ENCODE peak calls at places on chromosome 1, in six cellular contexts. P, Z, V, N, J and H are unnamed samples.

GRCh38 chr1:45478129-45478802 is 12.7 kb downstream of the TESK2 start:
- DNase-seq in P (no peak), Z (no peak), V (no peak), N (no peak), J (no peak), H (no peak)

GRCh38 chr1:220067246-220068204 is 21.2 kb upstream of the EPRS1 start:
- DNase-seq in P (peak), Z (no peak), V (no peak), N (peak), J (peak), H (no peak)

GRCh38 chr1:205536759-205537361 is 32.4 kb downstream of the CDK18 start:
- DNase-seq in P (no peak), Z (no peak), V (no peak), N (no peak), J (no peak), H (no peak)

GRCh38 chr1:162682013-162682419 is 49.8 kb downstream of the DDR2 start:
- DNase-seq in P (no peak), Z (no peak), V (no peak), N (no peak), J (no peak), H (no peak)

GRCh38 chr1:182617734-182618288 is 13.6 kb upstream of the RGS16 start:
- DNase-seq in P (peak), Z (no peak), V (no peak), N (peak), J (peak), H (peak)

GRCh38 chr1:52544665-52545525 is 8.0 kb downstream of the TUT4 start:
- DNase-seq in P (no peak), Z (no peak), V (no peak), N (no peak), J (no peak), H (no peak)

GRCh38 chr1:51344602-51345299 is 14.4 kb upstream of the TTC39A start:
- DNase-seq in P (no peak), Z (peak), V (no peak), N (no peak), J (peak), H (no peak)

GRCh38 chr1:235329139-235329808 is 904 bp downstream of the GGPS1 start:
- DNase-seq in P (peak), Z (peak), V (no peak), N (peak), J (peak), H (peak)

GRCh38 chr1:40915581-40915980 is 53.4 kb upstream of the CITED4 start:
- DNase-seq in P (no peak), Z (no peak), V (no peak), N (no peak), J (no peak), H (no peak)

GRCh38 chr1:50251592-50252165 is 143.0 kb downstream of the ELAVL4 start:
- DNase-seq in P (no peak), Z (peak), V (peak), N (no peak), J (peak), H (no peak)

GRCh38 chr1:40906781-40907400 is 44.7 kb upstream of the CITED4 start:
- DNase-seq in P (no peak), Z (no peak), V (no peak), N (no peak), J (no peak), H (no peak)

GRCh38 chr1:96524100-96524499 is 197.5 kb upstream of the PTBP2 start:
- DNase-seq in P (no peak), Z (no peak), V (no peak), N (no peak), J (no peak), H (no peak)

GRCh38 chr1:2952371-2952770 is 68.9 kb upstream of the ACTRT2 start:
- DNase-seq in P (no peak), Z (no peak), V (no peak), N (no peak), J (no peak), H (no peak)

GRCh38 chr1:239478069-239478468 is 91.7 kb downstream of the CHRM3 start:
- DNase-seq in P (no peak), Z (no peak), V (no peak), N (no peak), J (no peak), H (no peak)

GRCh38 chr1:36589006-36589405 is 106.3 kb upstream of the CSF3R start:
- DNase-seq in P (no peak), Z (no peak), V (no peak), N (no peak), J (no peak), H (no peak)

GRCh38 chr1:154534263-154534844 is 24.1 kb downstream of the UBE2Q1 start:
- DNase-seq in P (peak), Z (peak), V (no peak), N (peak), J (no peak), H (no peak)

GRCh38 chr1:998051-998821 is 1.7 kb downstream of the HES4 start:
- DNase-seq in P (no peak), Z (peak), V (no peak), N (no peak), J (no peak), H (no peak)

GRCh38 chr1:114670083-114671010 is 498 bp upstream of the DENND2C start:
- DNase-seq in P (peak), Z (peak), V (peak), N (peak), J (peak), H (peak)

GRCh38 chr1:115280073-115280472 is 58.0 kb downstream of the NGF start:
- DNase-seq in P (peak), Z (no peak), V (no peak), N (peak), J (peak), H (peak)

GRCh38 chr1:189970331-189971230 is 507.1 kb downstream of the BRINP3 start:
- DNase-seq in P (no peak), Z (peak), V (no peak), N (peak), J (no peak), H (peak)

GRCh38 chr1:160708821-160709220 is 2.8 kb downstream of the CD48 start:
- DNase-seq in P (no peak), Z (no peak), V (no peak), N (no peak), J (no peak), H (no peak)

GRCh38 chr1:89198500-89199072 is at the start of gene GBP4:
- DNase-seq in P (peak), Z (peak), V (no peak), N (peak), J (peak), H (no peak)

GRCh38 chr1:147567594-147568381 is 26.5 kb downstream of the BCL9 start:
- DNase-seq in P (no peak), Z (peak), V (peak), N (no peak), J (no peak), H (no peak)

GRCh38 chr1:115682792-115683191 is 41.0 kb downstream of the VANGL1 start:
- DNase-seq in P (no peak), Z (no peak), V (no peak), N (no peak), J (no peak), H (no peak)

GRCh38 chr1:22850681-22851080 is 122.0 kb downstream of the LACTBL1 start:
- DNase-seq in P (peak), Z (no peak), V (no peak), N (no peak), J (no peak), H (no peak)

GRCh38 chr1:228110536-228110935 is 1.4 kb upstream of the MRPL55 start:
- DNase-seq in P (no peak), Z (no peak), V (no peak), N (no peak), J (no peak), H (no peak)

GRCh38 chr1:78440381-78440793 is 50.4 kb upstream of the PTGFR start:
- DNase-seq in P (peak), Z (no peak), V (no peak), N (peak), J (peak), H (peak)

GRCh38 chr1:186492531-186493291 is 31.8 kb upstream of the PDC start:
- DNase-seq in P (no peak), Z (no peak), V (no peak), N (peak), J (no peak), H (peak)

GRCh38 chr1:20366766-20367602 is 76.3 kb downstream of the VWA5B1 start:
- DNase-seq in P (peak), Z (peak), V (no peak), N (peak), J (peak), H (peak)

GRCh38 chr1:155323729-155324040 is 3.0 kb downstream of the RUSC1 start:
- DNase-seq in P (peak), Z (peak), V (peak), N (peak), J (peak), H (peak)

GRCh38 chr1:109910963-109911798 is 532 bp downstream of the CSF1 start:
- DNase-seq in P (no peak), Z (peak), V (peak), N (peak), J (peak), H (no peak)

GRCh38 chr1:203599875-203600781 is 26.5 kb upstream of the ATP2B4 start:
- DNase-seq in P (no peak), Z (no peak), V (no peak), N (no peak), J (no peak), H (no peak)
- H2AFZ ChIP-seq in P (peak), Z (peak), V (peak), N (no peak), J (no peak), H (no peak)

GRCh38 chr1:230855886-230856285 is 12.4 kb downstream of the C1orf198 start:
- DNase-seq in P (peak), Z (no peak), V (no peak), N (peak), J (no peak), H (peak)

GRCh38 chr1:230857077-230857476 is 11.2 kb downstream of the C1orf198 start:
- DNase-seq in P (peak), Z (no peak), V (no peak), N (peak), J (no peak), H (peak)

GRCh38 chr1:230858918-230859819 is 9.2 kb downstream of the C1orf198 start:
- DNase-seq in P (peak), Z (no peak), V (no peak), N (peak), J (peak), H (peak)

GRCh38 chr1:230858236-230858820 is 10.0 kb downstream of the C1orf198 start:
- DNase-seq in P (no peak), Z (no peak), V (no peak), N (no peak), J (no peak), H (no peak)

DNA sequence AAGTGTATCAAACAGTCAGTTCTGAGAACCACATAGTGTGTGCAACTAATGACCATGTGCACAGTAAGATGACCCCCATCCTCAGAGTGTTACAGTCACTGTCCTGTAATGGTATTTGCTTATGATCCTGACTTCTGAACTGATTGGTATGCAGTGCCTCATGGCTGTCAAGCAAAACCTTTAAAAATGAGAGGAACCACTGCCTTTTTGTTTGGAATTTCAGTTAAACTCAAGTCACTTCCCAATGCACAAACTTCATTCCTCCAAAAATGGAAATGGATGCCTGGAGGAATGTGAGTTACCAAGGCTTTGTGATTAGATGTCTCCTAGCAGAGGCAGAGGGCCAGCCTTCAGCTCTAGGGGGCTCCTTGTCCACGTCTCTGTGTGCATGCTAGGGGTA is 10.5 kb downstream of the C1orf198 start:
- DNase-seq in P (peak), Z (no peak), V (no peak), N (peak), J (peak), H (peak)
- H2AFZ ChIP-seq in P (no peak), Z (no peak), V (no peak), N (no peak), J (no peak), H (no peak)

DNA sequence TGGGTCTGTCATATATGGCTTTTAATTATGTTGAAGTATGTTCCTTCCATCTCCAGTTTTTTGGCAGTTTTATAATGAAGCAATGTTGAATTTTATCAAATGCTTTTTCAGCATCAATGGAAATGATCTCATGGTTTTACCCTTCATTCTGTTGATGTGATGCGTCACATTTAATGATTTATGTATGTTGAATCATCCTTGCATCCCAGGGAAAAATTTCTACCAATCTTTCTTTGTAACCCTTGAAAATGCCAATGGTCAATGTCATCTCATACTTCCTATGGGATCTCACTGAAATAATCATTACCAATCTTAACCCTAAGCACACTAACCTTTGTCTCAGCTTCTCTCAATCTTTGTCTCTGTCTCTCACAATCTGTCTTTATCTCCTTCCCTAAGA is 1004.0 kb downstream of the KCNT2 start:
- DNase-seq in P (peak), Z (no peak), V (no peak), N (peak), J (peak), H (peak)
- H2AFZ ChIP-seq in P (no peak), Z (no peak), V (no peak), N (no peak), J (peak), H (no peak)

GRCh38 chr1:95072117-95072516 is 634 bp downstream of the ALG14 start:
- DNase-seq in P (no peak), Z (no peak), V (no peak), N (no peak), J (no peak), H (no peak)

GRCh38 chr1:95073446-95073845 is 695 bp upstream of the ALG14 start:
- DNase-seq in P (no peak), Z (no peak), V (no peak), N (no peak), J (peak), H (no peak)

GRCh38 chr1:95069711-95070093 is 3.0 kb downstream of the ALG14 start:
- DNase-seq in P (no peak), Z (no peak), V (no peak), N (no peak), J (no peak), H (no peak)

GRCh38 chr1:95072532-95073419 is at the start of gene ALG14:
- DNase-seq in P (peak), Z (peak), V (peak), N (peak), J (peak), H (peak)

DNA sequence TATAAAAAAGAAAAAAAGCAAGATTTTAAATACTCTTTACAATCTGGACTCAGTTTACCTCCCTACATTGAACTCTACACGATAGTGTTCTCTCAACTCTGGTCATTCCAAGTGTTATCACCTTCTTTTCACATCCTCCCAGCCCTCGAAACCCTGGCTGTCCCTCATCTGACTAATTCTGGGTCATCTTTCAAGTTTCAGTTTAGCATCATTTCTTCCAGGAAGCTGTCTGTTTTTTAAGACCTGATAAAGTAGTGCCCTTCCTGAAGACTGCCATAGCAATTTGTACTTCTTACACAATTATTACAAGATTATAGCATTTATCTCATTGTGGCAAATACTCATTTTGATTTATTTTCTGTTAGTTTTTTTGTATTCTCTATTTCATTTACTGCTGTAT is 1.2 kb downstream of the ALG14 start:
- DNase-seq in P (no peak), Z (no peak), V (no peak), N (no peak), J (peak), H (no peak)
- H2AFZ ChIP-seq in P (no peak), Z (peak), V (peak), N (no peak), J (peak), H (peak)

GRCh38 chr1:15681346-15682290 is 2.5 kb upstream of the PLEKHM2 start:
- DNase-seq in P (no peak), Z (no peak), V (no peak), N (no peak), J (peak), H (no peak)
- H2AFZ ChIP-seq in P (peak), Z (no peak), V (no peak), N (no peak), J (peak), H (no peak)

GRCh38 chr1:67307251-67308060 is at the start of gene IL12RB2:
- DNase-seq in P (no peak), Z (peak), V (peak), N (no peak), J (peak), H (no peak)
- H2AFZ ChIP-seq in P (peak), Z (peak), V (peak), N (no peak), J (peak), H (peak)

DNA sequence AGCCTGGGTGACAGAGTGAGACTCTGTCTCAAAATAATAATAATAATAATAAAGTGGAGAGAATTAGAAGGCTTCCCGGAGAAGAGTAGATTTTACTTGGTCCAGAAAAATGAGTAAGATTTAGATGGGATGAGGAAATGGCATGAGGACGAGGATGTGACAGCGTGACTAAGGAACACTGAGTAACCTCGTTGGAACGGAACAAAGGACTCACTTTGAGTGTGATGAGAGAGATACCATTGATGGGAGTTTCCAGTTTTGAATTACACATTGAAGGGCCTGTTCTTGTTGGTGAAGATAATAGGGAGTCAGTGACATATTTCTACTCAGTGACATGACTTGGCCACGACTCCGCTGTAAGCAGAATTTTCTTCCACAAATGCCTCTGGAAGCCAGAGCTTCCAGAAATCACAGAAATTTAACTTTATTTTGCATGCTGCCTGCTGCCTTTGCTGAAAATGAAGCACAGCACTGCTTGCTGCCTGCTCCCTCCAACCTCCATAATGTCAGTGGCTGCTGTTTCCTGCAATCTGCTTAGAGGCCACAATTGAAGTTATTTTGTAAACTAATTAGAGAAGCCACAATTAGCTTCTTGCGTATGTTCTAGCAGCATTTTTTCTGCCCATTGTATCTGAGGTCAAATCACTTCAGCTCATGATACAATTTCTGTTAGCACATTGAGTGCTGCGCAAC is 33.7 kb upstream of the FBXO28 start:
- DNase-seq in P (peak), Z (no peak), V (no peak), N (peak), J (peak), H (peak)
- H2AFZ ChIP-seq in P (peak), Z (peak), V (peak), N (peak), J (peak), H (peak)

DNA sequence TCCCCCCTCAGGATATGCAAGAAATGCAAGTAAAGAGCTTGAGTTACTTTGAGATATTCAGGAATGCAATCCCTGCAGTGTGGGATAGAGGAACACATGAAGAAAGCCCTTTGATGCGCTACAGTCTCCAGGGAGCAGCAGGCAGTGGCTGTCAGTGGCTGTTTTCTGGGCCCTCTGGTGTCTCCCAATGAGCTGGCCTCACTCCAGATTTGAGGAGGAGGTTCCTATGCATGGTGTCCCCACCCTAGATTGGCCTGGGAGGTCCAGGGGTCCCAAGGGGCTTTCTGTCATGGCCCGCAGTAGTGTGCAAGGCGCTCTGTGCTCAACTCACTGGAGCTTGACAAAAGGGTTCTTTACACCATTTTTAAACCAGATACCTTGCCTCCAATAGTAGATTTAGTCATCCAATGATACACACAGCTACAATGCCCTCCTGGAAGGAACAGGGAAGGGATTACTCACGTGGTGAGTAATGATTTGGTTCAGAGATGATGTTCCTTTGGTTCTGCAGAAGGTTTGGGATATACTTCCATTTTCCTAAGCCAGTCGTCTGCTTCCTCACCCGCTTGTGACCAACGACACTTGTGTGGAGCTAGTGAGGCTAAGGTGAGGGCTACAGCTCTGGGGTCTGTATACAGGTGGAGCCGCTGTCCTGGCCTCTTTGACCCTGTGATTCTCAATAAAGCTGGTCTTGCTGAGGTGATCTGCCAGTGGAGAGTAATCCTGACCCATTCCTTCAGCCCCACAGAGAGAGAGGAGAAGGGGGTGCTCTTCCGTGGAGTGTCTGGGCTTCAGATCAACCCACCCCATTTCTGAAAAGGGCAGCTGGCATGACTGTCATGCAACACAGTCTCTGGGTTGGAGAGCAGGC is 6.6 kb downstream of the BATF3 start:
- DNase-seq in P (peak), Z (peak), V (no peak), N (peak), J (peak), H (peak)
- H2AFZ ChIP-seq in P (peak), Z (no peak), V (no peak), N (no peak), J (no peak), H (no peak)

DNA sequence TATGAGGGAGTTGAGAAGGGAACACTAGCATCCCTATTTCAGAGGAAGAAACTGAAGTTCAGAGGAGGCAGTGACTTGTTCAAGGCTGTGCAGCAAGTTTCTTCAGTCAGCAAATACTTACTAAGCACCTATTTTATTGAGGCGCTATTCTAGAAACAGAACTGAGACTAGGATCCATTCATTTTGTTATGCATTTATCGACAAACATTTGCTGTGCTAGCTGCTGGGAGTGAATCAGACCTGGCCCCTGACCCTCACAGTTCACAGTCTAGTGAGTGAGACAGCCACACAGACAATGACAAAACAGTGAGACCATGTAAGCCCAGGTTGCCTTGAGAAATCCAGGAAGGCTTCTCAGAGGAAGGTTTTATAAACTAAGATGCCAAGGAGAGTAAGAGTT is 28.2 kb downstream of the TRIM62 start:
- DNase-seq in P (peak), Z (no peak), V (no peak), N (no peak), J (no peak), H (no peak)
- H2AFZ ChIP-seq in P (no peak), Z (no peak), V (no peak), N (no peak), J (no peak), H (no peak)